ENCODE peak calls at places on chromosomes 2 and 18, in ten cellular contexts. One of them, this sample, is unnamed. For H3K36me3, the result is how much of the 10 kb centered on the place peaks cover.

GRCh38 chr2:114699423-114699944 is 257.0 kb downstream of the DPP10 start:
- DNase-seq in bronchial epithelial cell: no peak
- DNase-seq in colonic mucosa: no peak
- DNase-seq in brain microvascular endothelial cell: no peak
- DNase-seq in mesenchymal stem cell: no peak
- DNase-seq in body of pancreas: no peak
- DNase-seq in fibroblast of lung: no peak
- DNase-seq in ascending aorta: no peak
- DNase-seq in uterus: no peak
- DNase-seq in hepatocyte: no peak
- DNase-seq in this sample: no peak

GRCh38 chr2:132466428-132467028 is 49.9 kb downstream of the GPR39 start:
- DNase-seq in bronchial epithelial cell: no peak
- DNase-seq in colonic mucosa: no peak
- DNase-seq in brain microvascular endothelial cell: no peak
- DNase-seq in mesenchymal stem cell: no peak
- DNase-seq in body of pancreas: no peak
- DNase-seq in fibroblast of lung: no peak
- DNase-seq in ascending aorta: no peak
- DNase-seq in uterus: no peak
- DNase-seq in hepatocyte: no peak
- DNase-seq in this sample: no peak

GRCh38 chr2:236177967-236178909 is 10.1 kb upstream of the GBX2 start:
- DNase-seq in bronchial epithelial cell: no peak
- DNase-seq in colonic mucosa: peak
- DNase-seq in brain microvascular endothelial cell: peak
- DNase-seq in mesenchymal stem cell: peak
- DNase-seq in body of pancreas: peak
- DNase-seq in fibroblast of lung: peak
- DNase-seq in ascending aorta: no peak
- DNase-seq in uterus: no peak
- DNase-seq in hepatocyte: peak
- DNase-seq in this sample: peak

GRCh38 chr2:100880730-100881129 is 60.8 kb downstream of the NPAS2 start:
- DNase-seq in bronchial epithelial cell: no peak
- DNase-seq in colonic mucosa: no peak
- DNase-seq in brain microvascular endothelial cell: peak
- DNase-seq in mesenchymal stem cell: peak
- DNase-seq in body of pancreas: no peak
- DNase-seq in fibroblast of lung: no peak
- DNase-seq in ascending aorta: no peak
- DNase-seq in uterus: no peak
- DNase-seq in hepatocyte: no peak
- DNase-seq in this sample: no peak

GRCh38 chr2:48249631-48250473 is 280.1 kb upstream of the STON1 start:
- DNase-seq in bronchial epithelial cell: no peak
- DNase-seq in colonic mucosa: no peak
- DNase-seq in brain microvascular endothelial cell: no peak
- DNase-seq in mesenchymal stem cell: peak
- DNase-seq in body of pancreas: peak
- DNase-seq in fibroblast of lung: peak
- DNase-seq in ascending aorta: no peak
- DNase-seq in uterus: no peak
- DNase-seq in hepatocyte: peak
- DNase-seq in this sample: no peak

GRCh38 chr2:238270606-238271005 is 17.8 kb downstream of the PER2 start:
- DNase-seq in bronchial epithelial cell: no peak
- DNase-seq in colonic mucosa: no peak
- DNase-seq in brain microvascular endothelial cell: no peak
- DNase-seq in mesenchymal stem cell: no peak
- DNase-seq in body of pancreas: no peak
- DNase-seq in fibroblast of lung: no peak
- DNase-seq in ascending aorta: no peak
- DNase-seq in uterus: no peak
- DNase-seq in hepatocyte: no peak
- DNase-seq in this sample: no peak

GRCh38 chr2:157897106-157897971 is 21.2 kb upstream of the ACVR1 start:
- DNase-seq in bronchial epithelial cell: no peak
- DNase-seq in colonic mucosa: no peak
- DNase-seq in brain microvascular endothelial cell: no peak
- DNase-seq in mesenchymal stem cell: no peak
- DNase-seq in body of pancreas: no peak
- DNase-seq in fibroblast of lung: no peak
- DNase-seq in ascending aorta: no peak
- DNase-seq in uterus: no peak
- DNase-seq in hepatocyte: no peak
- DNase-seq in this sample: no peak

GRCh38 chr2:24638568-24638967 is 147.5 kb downstream of the NCOA1 start:
- DNase-seq in bronchial epithelial cell: no peak
- DNase-seq in colonic mucosa: no peak
- DNase-seq in brain microvascular endothelial cell: no peak
- DNase-seq in mesenchymal stem cell: no peak
- DNase-seq in body of pancreas: no peak
- DNase-seq in fibroblast of lung: no peak
- DNase-seq in ascending aorta: no peak
- DNase-seq in uterus: no peak
- DNase-seq in hepatocyte: no peak
- DNase-seq in this sample: no peak

GRCh38 chr2:73081181-73081671 is 9.7 kb upstream of the SFXN5 start:
- DNase-seq in bronchial epithelial cell: no peak
- DNase-seq in colonic mucosa: no peak
- DNase-seq in brain microvascular endothelial cell: no peak
- DNase-seq in mesenchymal stem cell: no peak
- DNase-seq in body of pancreas: no peak
- DNase-seq in fibroblast of lung: no peak
- DNase-seq in ascending aorta: no peak
- DNase-seq in uterus: no peak
- DNase-seq in hepatocyte: no peak
- DNase-seq in this sample: no peak
- H3K36me3 ChIP-seq in bronchial epithelial cell: under half
- H3K36me3 ChIP-seq in colonic mucosa: under half
- H3K36me3 ChIP-seq in brain microvascular endothelial cell: under half
- H3K36me3 ChIP-seq in mesenchymal stem cell: half or more
- H3K36me3 ChIP-seq in body of pancreas: under half
- H3K36me3 ChIP-seq in fibroblast of lung: under half
- H3K36me3 ChIP-seq in ascending aorta: under half
- H3K36me3 ChIP-seq in uterus: under half
- H3K36me3 ChIP-seq in hepatocyte: under half
- H3K36me3 ChIP-seq in this sample: under half

GRCh38 chr18:2715990-2716389 is 60.5 kb downstream of the SMCHD1 start:
- DNase-seq in bronchial epithelial cell: no peak
- DNase-seq in colonic mucosa: no peak
- DNase-seq in brain microvascular endothelial cell: peak
- DNase-seq in mesenchymal stem cell: peak
- DNase-seq in body of pancreas: no peak
- DNase-seq in fibroblast of lung: peak
- DNase-seq in ascending aorta: no peak
- DNase-seq in uterus: no peak
- DNase-seq in hepatocyte: no peak
- DNase-seq in this sample: no peak
- H3K36me3 ChIP-seq in bronchial epithelial cell: under half
- H3K36me3 ChIP-seq in colonic mucosa: under half
- H3K36me3 ChIP-seq in brain microvascular endothelial cell: under half
- H3K36me3 ChIP-seq in mesenchymal stem cell: under half
- H3K36me3 ChIP-seq in body of pancreas: under half
- H3K36me3 ChIP-seq in fibroblast of lung: under half
- H3K36me3 ChIP-seq in ascending aorta: under half
- H3K36me3 ChIP-seq in uterus: under half
- H3K36me3 ChIP-seq in hepatocyte: under half
- H3K36me3 ChIP-seq in this sample: under half

DNA sequence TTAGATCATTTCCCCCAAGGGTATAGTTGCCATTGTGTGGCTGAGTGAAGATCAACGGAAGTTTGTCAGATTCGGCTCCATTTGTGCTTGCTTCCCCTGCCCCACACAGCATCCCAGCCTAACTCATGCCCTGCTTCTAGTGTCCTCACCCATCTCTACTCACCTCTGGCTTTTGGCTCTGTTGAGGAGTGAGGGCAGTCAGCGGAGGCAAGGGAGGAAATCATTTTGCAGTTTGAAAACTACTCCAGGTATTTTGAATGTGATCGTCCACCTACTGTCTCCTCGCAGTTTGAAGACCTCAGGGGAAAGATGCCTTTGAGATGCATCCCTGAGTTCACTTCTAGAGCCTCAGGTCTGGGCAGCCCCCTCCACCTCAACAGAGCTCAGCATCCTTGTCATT is 116.3 kb downstream of the FEZ2 start:
- DNase-seq in bronchial epithelial cell: no peak
- DNase-seq in colonic mucosa: no peak
- DNase-seq in brain microvascular endothelial cell: no peak
- DNase-seq in mesenchymal stem cell: no peak
- DNase-seq in body of pancreas: no peak
- DNase-seq in fibroblast of lung: no peak
- DNase-seq in ascending aorta: no peak
- DNase-seq in uterus: no peak
- DNase-seq in hepatocyte: no peak
- DNase-seq in this sample: no peak
- H3K36me3 ChIP-seq in bronchial epithelial cell: under half
- H3K36me3 ChIP-seq in colonic mucosa: under half
- H3K36me3 ChIP-seq in brain microvascular endothelial cell: half or more
- H3K36me3 ChIP-seq in mesenchymal stem cell: under half
- H3K36me3 ChIP-seq in body of pancreas: under half
- H3K36me3 ChIP-seq in fibroblast of lung: under half
- H3K36me3 ChIP-seq in ascending aorta: under half
- H3K36me3 ChIP-seq in uterus: under half
- H3K36me3 ChIP-seq in hepatocyte: under half
- H3K36me3 ChIP-seq in this sample: under half

DNA sequence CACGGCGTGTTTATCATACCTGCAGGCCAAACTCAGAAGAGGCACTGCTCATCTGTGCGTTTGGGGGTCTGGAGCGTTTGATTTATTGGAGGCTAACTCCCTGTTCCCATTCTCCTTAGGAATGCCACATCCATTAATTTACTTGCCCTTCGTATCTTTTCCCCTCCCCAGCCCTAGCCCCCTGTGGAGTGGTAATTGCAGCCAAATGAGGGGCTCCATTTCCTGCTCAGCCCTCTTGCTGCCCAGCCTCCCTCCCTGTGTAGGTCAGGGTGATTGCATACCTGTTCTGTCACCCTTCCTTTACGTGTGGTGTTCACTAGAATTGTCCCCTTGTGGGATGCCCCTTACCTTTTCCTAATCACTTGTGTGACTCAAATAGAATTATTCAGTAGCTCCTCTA is 120.4 kb downstream of the MAP3K20 start:
- DNase-seq in bronchial epithelial cell: no peak
- DNase-seq in colonic mucosa: no peak
- DNase-seq in brain microvascular endothelial cell: no peak
- DNase-seq in mesenchymal stem cell: no peak
- DNase-seq in body of pancreas: no peak
- DNase-seq in fibroblast of lung: no peak
- DNase-seq in ascending aorta: no peak
- DNase-seq in uterus: no peak
- DNase-seq in hepatocyte: no peak
- DNase-seq in this sample: no peak
- H3K36me3 ChIP-seq in bronchial epithelial cell: under half
- H3K36me3 ChIP-seq in colonic mucosa: under half
- H3K36me3 ChIP-seq in brain microvascular endothelial cell: under half
- H3K36me3 ChIP-seq in mesenchymal stem cell: under half
- H3K36me3 ChIP-seq in body of pancreas: under half
- H3K36me3 ChIP-seq in fibroblast of lung: under half
- H3K36me3 ChIP-seq in ascending aorta: under half
- H3K36me3 ChIP-seq in uterus: under half
- H3K36me3 ChIP-seq in hepatocyte: under half
- H3K36me3 ChIP-seq in this sample: under half

GRCh38 chr18:79413901-79414300 is 18.2 kb downstream of the NFATC1 start:
- DNase-seq in bronchial epithelial cell: no peak
- DNase-seq in colonic mucosa: no peak
- DNase-seq in brain microvascular endothelial cell: no peak
- DNase-seq in mesenchymal stem cell: no peak
- DNase-seq in body of pancreas: no peak
- DNase-seq in fibroblast of lung: no peak
- DNase-seq in ascending aorta: no peak
- DNase-seq in uterus: no peak
- DNase-seq in hepatocyte: no peak
- DNase-seq in this sample: no peak
- H3K36me3 ChIP-seq in bronchial epithelial cell: under half
- H3K36me3 ChIP-seq in colonic mucosa: under half
- H3K36me3 ChIP-seq in brain microvascular endothelial cell: under half
- H3K36me3 ChIP-seq in mesenchymal stem cell: under half
- H3K36me3 ChIP-seq in body of pancreas: under half
- H3K36me3 ChIP-seq in fibroblast of lung: under half
- H3K36me3 ChIP-seq in ascending aorta: under half
- H3K36me3 ChIP-seq in uterus: under half
- H3K36me3 ChIP-seq in hepatocyte: under half
- H3K36me3 ChIP-seq in this sample: under half

GRCh38 chr2:95086017-95086416 is 35.6 kb downstream of the MRPS5 start:
- DNase-seq in bronchial epithelial cell: no peak
- DNase-seq in colonic mucosa: no peak
- DNase-seq in brain microvascular endothelial cell: no peak
- DNase-seq in mesenchymal stem cell: no peak
- DNase-seq in body of pancreas: no peak
- DNase-seq in fibroblast of lung: no peak
- DNase-seq in ascending aorta: no peak
- DNase-seq in uterus: no peak
- DNase-seq in hepatocyte: no peak
- DNase-seq in this sample: no peak
- H3K36me3 ChIP-seq in bronchial epithelial cell: under half
- H3K36me3 ChIP-seq in colonic mucosa: under half
- H3K36me3 ChIP-seq in brain microvascular endothelial cell: under half
- H3K36me3 ChIP-seq in mesenchymal stem cell: under half
- H3K36me3 ChIP-seq in body of pancreas: under half
- H3K36me3 ChIP-seq in fibroblast of lung: under half
- H3K36me3 ChIP-seq in ascending aorta: under half
- H3K36me3 ChIP-seq in uterus: under half
- H3K36me3 ChIP-seq in hepatocyte: under half
- H3K36me3 ChIP-seq in this sample: under half